ENCODE peak calls at places on chromosomes 12 and 14, in six cellular contexts. P is MCF 10A, F is tibial artery, J is fibroblast of lung, G is HFF-Myc, E is heart left ventricle. A is an unnamed sample.

GRCh38 chr14:30560581-30560980 is 1.6 kb downstream of the G2E3 start:
- DNase-seq in G (no peak), E (no peak), J (no peak), P (no peak), F (no peak), A (no peak)

GRCh38 chr14:99535448-99535847 is 54.2 kb downstream of the CCNK start:
- DNase-seq in F (no peak), G (no peak), J (peak; percentile 32), E (no peak), P (no peak), A (no peak)

GRCh38 chr12:87704374-87704773 is 324.8 kb downstream of the C12orf50 start:
- DNase-seq in J (no peak), E (no peak), G (no peak), P (no peak), F (no peak), A (no peak)

GRCh38 chr14:91482278-91483023 is 27.7 kb downstream of the PPP4R3A start:
- DNase-seq in G (no peak), P (peak; percentile 16), E (no peak), J (peak; percentile 40), F (no peak), A (peak; percentile 57)

GRCh38 chr14:51865953-51866747 is 5.7 kb downstream of the GNG2 start:
- DNase-seq in F (no peak), J (no peak), E (no peak), G (no peak), P (no peak), A (no peak)

GRCh38 chr12:27015730-27016076 is 1.5 kb upstream of the TM7SF3 start:
- DNase-seq in F (no peak), J (peak; percentile 34), P (peak; percentile 45), E (no peak), G (no peak), A (peak; percentile 69)

GRCh38 chr12:115201928-115202327 is 518.0 kb upstream of the TBX3 start:
- DNase-seq in E (no peak), P (no peak), F (no peak), G (no peak), J (no peak), A (peak; percentile 28)

GRCh38 chr12:62873116-62873825 is 61.7 kb downstream of the PPM1H start:
- DNase-seq in E (no peak), P (no peak), J (no peak), G (no peak), F (no peak), A (no peak)

GRCh38 chr14:89773644-89774316 is 180.8 kb downstream of the EFCAB11 start:
- DNase-seq in J (peak; percentile 76), E (peak; percentile 57), F (no peak), G (no peak), P (peak; percentile 56), A (peak; percentile 33)

GRCh38 chr12:104680070-104680469 is 223.3 kb downstream of the CHST11 start:
- DNase-seq in P (peak; percentile 21), J (no peak), F (no peak), G (no peak), E (no peak), A (no peak)

GRCh38 chr12:104299842-104300481 is 3.6 kb upstream of the EID3 start:
- DNase-seq in F (no peak), P (no peak), G (no peak), J (peak; percentile 23), E (no peak), A (peak; percentile 47)

GRCh38 chr14:54211562-54212308 is 185.1 kb upstream of the CDKN3 start:
- DNase-seq in P (peak; percentile 82), E (no peak), J (peak; percentile 96), F (no peak), G (no peak), A (peak; percentile 93)

GRCh38 chr14:66315548-66315947 is 170.6 kb upstream of the CCDC196 start:
- DNase-seq in G (no peak), F (no peak), P (no peak), J (no peak), E (no peak), A (no peak)

DNA sequence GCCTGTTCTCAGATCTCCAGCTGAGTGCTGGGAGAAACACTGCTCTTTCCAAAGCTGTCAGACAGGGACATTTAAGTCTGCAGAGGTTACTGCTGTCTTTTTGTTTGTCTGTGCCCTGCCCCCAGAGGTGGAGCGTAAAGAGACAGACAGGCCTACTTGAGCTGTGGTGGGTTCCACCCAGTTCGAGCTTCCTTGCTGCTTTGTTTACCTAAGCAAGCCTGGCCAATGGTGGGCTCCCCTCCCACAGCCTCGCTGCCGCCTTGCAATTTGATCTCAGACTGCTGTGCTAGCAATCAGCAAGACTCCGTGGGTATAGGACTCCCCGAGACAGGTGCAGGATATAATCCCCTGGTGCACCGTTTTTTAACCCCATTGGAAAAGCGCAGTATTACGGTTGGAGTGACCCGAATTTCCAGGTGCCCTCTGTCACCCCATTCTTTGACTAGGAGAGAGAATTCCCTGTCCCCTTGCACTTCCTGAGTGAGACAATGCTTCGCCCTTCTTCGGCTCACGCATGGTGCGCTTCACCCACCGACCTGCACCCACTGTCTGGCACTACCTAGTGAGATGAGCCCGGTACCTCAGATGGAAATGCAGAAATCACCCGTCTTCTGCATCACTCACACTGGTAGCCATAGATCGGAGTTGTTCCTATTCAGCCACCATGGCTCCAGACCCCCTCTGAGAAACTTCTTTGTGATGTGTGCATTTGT is 650.3 kb upstream of the ALG10B start:
- DNase-seq in F (no peak), J (no peak), G (no peak), P (no peak), E (no peak), A (no peak)
- TF ChIP-seq CTCF in F (no peak), J (no peak), G (no peak), P (no peak), E (no peak), A (no peak)

GRCh38 chr12:71197460-71197859 is 39.7 kb upstream of the TSPAN8 start:
- DNase-seq in G (no peak), J (no peak), E (no peak), F (no peak), P (no peak), A (no peak)
- TF ChIP-seq CTCF in G (no peak), J (no peak), E (no peak), F (no peak), P (no peak), A (no peak)

DNA sequence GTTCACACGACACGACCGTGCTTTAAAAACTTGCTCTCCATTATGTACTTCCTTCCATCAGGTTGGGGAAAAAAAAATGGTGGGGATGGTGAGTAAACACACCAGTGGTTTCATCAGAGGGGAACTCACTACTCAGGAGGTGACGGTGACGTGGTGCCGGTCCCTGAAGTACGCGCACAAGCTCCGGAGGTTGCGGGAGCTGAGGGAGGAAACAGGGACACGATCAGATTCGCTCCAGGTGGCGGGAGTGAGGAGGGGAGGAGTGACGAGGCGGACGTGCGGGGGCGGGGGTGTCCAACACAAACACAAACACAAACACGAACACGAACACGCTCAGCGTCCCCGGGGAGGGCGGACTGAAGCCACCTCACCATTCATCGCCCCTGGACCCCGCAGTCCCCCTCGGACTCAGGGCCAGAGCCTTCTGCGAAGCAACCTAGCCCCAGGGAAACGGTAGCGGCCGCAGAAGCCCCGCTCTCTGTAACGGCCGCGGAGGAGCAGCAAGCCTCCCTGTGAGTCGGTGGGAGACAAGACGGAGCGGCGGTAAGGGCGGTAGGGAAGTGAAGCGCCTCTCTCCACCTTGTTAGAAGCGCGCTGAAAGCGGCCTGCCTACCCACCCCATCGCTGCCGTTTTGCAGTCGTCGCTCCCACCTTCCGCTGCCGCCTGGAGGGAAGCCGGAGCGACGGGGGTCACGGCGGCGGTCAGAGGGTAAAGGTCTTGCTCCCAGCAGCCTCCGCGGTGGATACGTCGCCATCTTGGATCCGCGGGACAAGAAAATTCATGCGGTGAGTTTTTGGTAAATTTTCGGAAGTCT is at the start of gene CNOT2:
- DNase-seq in G (peak; percentile 67), E (peak; percentile 91), F (peak; percentile 93), J (peak; percentile 91), P (peak; percentile 92), A (peak; percentile 95)
- TF ChIP-seq CTCF in G (no peak), E (peak; percentile 15), F (peak; percentile 8), J (no peak), P (no peak), A (no peak)

DNA sequence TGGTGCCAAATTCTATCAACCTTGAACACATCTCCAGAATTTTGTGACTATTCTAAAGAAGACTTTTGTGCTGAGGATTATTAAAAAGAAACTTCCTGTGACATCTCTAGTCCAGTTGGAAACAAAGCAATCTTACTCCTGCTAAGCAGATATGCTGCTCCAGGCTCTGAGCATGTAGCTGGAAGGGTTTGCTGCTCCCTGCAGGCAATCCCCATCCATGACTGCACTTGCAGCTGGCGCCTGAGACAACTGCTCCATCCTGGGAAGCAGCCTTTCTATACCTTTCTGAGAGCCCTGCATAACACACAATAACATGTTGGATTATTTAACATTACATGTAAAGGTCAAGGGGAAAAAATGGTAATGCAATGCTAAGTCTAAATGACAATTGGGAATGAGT is 105.1 kb downstream of the NDUFA12 start:
- DNase-seq in E (no peak), G (no peak), J (no peak), F (no peak), P (peak; percentile 11), A (peak; percentile 14)
- TF ChIP-seq CTCF in E (no peak), G (peak; percentile 34), J (peak; percentile 37), F (no peak), P (no peak), A (peak; percentile 36)

GRCh38 chr14:102295301-102295700 is 9.7 kb downstream of the MOK start:
- DNase-seq in P (no peak), G (no peak), E (no peak), F (no peak), J (peak; percentile 60), A (peak; percentile 50)
- TF ChIP-seq CTCF in P (no peak), G (peak; percentile 35), E (peak; percentile 16), F (no peak), J (peak; percentile 34), A (peak; percentile 58)

GRCh38 chr12:102095677-102096263 is 24.1 kb downstream of the NUP37 start:
- DNase-seq in P (peak; percentile 23), J (peak; percentile 17), E (no peak), G (no peak), F (no peak), A (peak; percentile 68)
- TF ChIP-seq CTCF in P (peak; percentile 39), J (peak; percentile 34), E (no peak), G (peak; percentile 34), F (peak; percentile 16), A (peak; percentile 69)

A was measured in fibroblast of pulmonary artery.